ENCODE peak calls at places on chromosomes 16 and 17, in eight cellular contexts. One of them, this sample, is unnamed.
A peak's percentile ranks its signal among the peaks of the same experiment; 100 is the strongest.

GRCh38 chr17:68295086-68295485 is 3.8 kb downstream of the ARSG start:
- DNase-seq in fibroblast of lung: no peak
- DNase-seq in tibial artery: no peak
- DNase-seq in osteocyte: no peak
- DNase-seq in tibial nerve: no peak
- DNase-seq in B cell: no peak
- DNase-seq in stomach: no peak
- DNase-seq in HL-60: no peak
- DNase-seq in this sample: no peak

GRCh38 chr17:73785466-73785865 is 141.2 kb upstream of the SDK2 start:
- DNase-seq in fibroblast of lung: peak; percentile 22
- DNase-seq in tibial artery: no peak
- DNase-seq in osteocyte: no peak
- DNase-seq in tibial nerve: no peak
- DNase-seq in B cell: no peak
- DNase-seq in stomach: no peak
- DNase-seq in HL-60: no peak
- DNase-seq in this sample: no peak

GRCh38 chr16:68590201-68590994 is 51.3 kb downstream of the ZFP90 start:
- DNase-seq in fibroblast of lung: peak; percentile 46
- DNase-seq in tibial artery: no peak
- DNase-seq in osteocyte: peak; percentile 93
- DNase-seq in tibial nerve: no peak
- DNase-seq in B cell: peak; percentile 44
- DNase-seq in stomach: peak; percentile 74
- DNase-seq in HL-60: peak; percentile 81
- DNase-seq in this sample: peak; percentile 14

GRCh38 chr17:38982858-38983746 is 15.9 kb upstream of the FBXO47 start:
- DNase-seq in fibroblast of lung: peak; percentile 81
- DNase-seq in tibial artery: peak; percentile 53
- DNase-seq in osteocyte: no peak
- DNase-seq in tibial nerve: no peak
- DNase-seq in B cell: peak; percentile 56
- DNase-seq in stomach: peak; percentile 49
- DNase-seq in HL-60: peak; percentile 53
- DNase-seq in this sample: no peak

GRCh38 chr17:76026714-76027158 is 370 bp downstream of the EVPL start:
- DNase-seq in fibroblast of lung: no peak
- DNase-seq in tibial artery: no peak
- DNase-seq in osteocyte: no peak
- DNase-seq in tibial nerve: no peak
- DNase-seq in B cell: no peak
- DNase-seq in stomach: no peak
- DNase-seq in HL-60: no peak
- DNase-seq in this sample: no peak

GRCh38 chr17:40021471-40021961 is 6.3 kb downstream of the CSF3 start:
- DNase-seq in fibroblast of lung: peak; percentile 69
- DNase-seq in tibial artery: peak; percentile 46
- DNase-seq in osteocyte: no peak
- DNase-seq in tibial nerve: no peak
- DNase-seq in B cell: no peak
- DNase-seq in stomach: no peak
- DNase-seq in HL-60: no peak
- DNase-seq in this sample: peak; percentile 71

GRCh38 chr17:29590979-29591736 is 1.7 kb upstream of the GIT1 start:
- DNase-seq in fibroblast of lung: peak; percentile 63
- DNase-seq in tibial artery: peak; percentile 63
- DNase-seq in osteocyte: no peak
- DNase-seq in tibial nerve: no peak
- DNase-seq in B cell: no peak
- DNase-seq in stomach: no peak
- DNase-seq in HL-60: peak; percentile 18
- DNase-seq in this sample: peak; percentile 75

GRCh38 chr16:60741810-60742209 is 1294.4 kb downstream of the CDH8 start:
- DNase-seq in fibroblast of lung: no peak
- DNase-seq in tibial artery: no peak
- DNase-seq in osteocyte: no peak
- DNase-seq in tibial nerve: no peak
- DNase-seq in B cell: no peak
- DNase-seq in stomach: no peak
- DNase-seq in HL-60: no peak
- DNase-seq in this sample: no peak

GRCh38 chr16:70688266-70688742 is 2.5 kb upstream of the MTSS2 start:
- DNase-seq in fibroblast of lung: peak; percentile 87
- DNase-seq in tibial artery: peak; percentile 68
- DNase-seq in osteocyte: no peak
- DNase-seq in tibial nerve: peak; percentile 43
- DNase-seq in B cell: no peak
- DNase-seq in stomach: peak; percentile 57
- DNase-seq in HL-60: no peak
- DNase-seq in this sample: peak; percentile 73

GRCh38 chr16:48352648-48353347 is 32.4 kb downstream of the SIAH1 start:
- DNase-seq in fibroblast of lung: no peak
- DNase-seq in tibial artery: no peak
- DNase-seq in osteocyte: peak; percentile 42
- DNase-seq in tibial nerve: no peak
- DNase-seq in B cell: no peak
- DNase-seq in stomach: no peak
- DNase-seq in HL-60: no peak
- DNase-seq in this sample: no peak

GRCh38 chr17:78122221-78122990 is 6.1 kb downstream of the TMC6 start:
- DNase-seq in fibroblast of lung: no peak
- DNase-seq in tibial artery: no peak
- DNase-seq in osteocyte: no peak
- DNase-seq in tibial nerve: no peak
- DNase-seq in B cell: no peak
- DNase-seq in stomach: no peak
- DNase-seq in HL-60: no peak
- DNase-seq in this sample: no peak

GRCh38 chr16:11303405-11304138 is 22.4 kb upstream of the PRM1 start:
- DNase-seq in fibroblast of lung: no peak
- DNase-seq in tibial artery: no peak
- DNase-seq in osteocyte: no peak
- DNase-seq in tibial nerve: no peak
- DNase-seq in B cell: no peak
- DNase-seq in stomach: peak; percentile 85
- DNase-seq in HL-60: no peak
- DNase-seq in this sample: no peak

GRCh38 chr16:14109782-14110727 is 38.9 kb downstream of the MRTFB start:
- DNase-seq in fibroblast of lung: no peak
- DNase-seq in tibial artery: no peak
- DNase-seq in osteocyte: no peak
- DNase-seq in tibial nerve: no peak
- DNase-seq in B cell: no peak
- DNase-seq in stomach: no peak
- DNase-seq in HL-60: no peak
- DNase-seq in this sample: no peak

GRCh38 chr17:80844418-80844990 is 147.1 kb upstream of the CHMP6 start:
- DNase-seq in fibroblast of lung: no peak
- DNase-seq in tibial artery: peak; percentile 13
- DNase-seq in osteocyte: no peak
- DNase-seq in tibial nerve: no peak
- DNase-seq in B cell: no peak
- DNase-seq in stomach: no peak
- DNase-seq in HL-60: no peak
- DNase-seq in this sample: no peak

GRCh38 chr17:57088298-57088697 is 3.3 kb downstream of the AKAP1 start:
- DNase-seq in fibroblast of lung: no peak
- DNase-seq in tibial artery: no peak
- DNase-seq in osteocyte: no peak
- DNase-seq in tibial nerve: no peak
- DNase-seq in B cell: no peak
- DNase-seq in stomach: no peak
- DNase-seq in HL-60: no peak
- DNase-seq in this sample: no peak

GRCh38 chr16:30867747-30868146 is 26.1 kb downstream of the BCL7C start:
- DNase-seq in fibroblast of lung: peak; percentile 16
- DNase-seq in tibial artery: no peak
- DNase-seq in osteocyte: no peak
- DNase-seq in tibial nerve: no peak
- DNase-seq in B cell: no peak
- DNase-seq in stomach: no peak
- DNase-seq in HL-60: no peak
- DNase-seq in this sample: no peak
- TF ChIP-seq CTCF in fibroblast of lung: peak; percentile 32
- TF ChIP-seq CTCF in tibial artery: no peak
- TF ChIP-seq CTCF in osteocyte: peak; percentile 33
- TF ChIP-seq CTCF in tibial nerve: no peak
- TF ChIP-seq CTCF in B cell: no peak
- TF ChIP-seq CTCF in stomach: no peak
- TF ChIP-seq CTCF in HL-60: no peak
- TF ChIP-seq CTCF in this sample: no peak

GRCh38 chr16:715448-716249 is 731 bp downstream of the METRN start:
- DNase-seq in fibroblast of lung: peak; percentile 18
- DNase-seq in tibial artery: no peak
- DNase-seq in osteocyte: no peak
- DNase-seq in tibial nerve: no peak
- DNase-seq in B cell: no peak
- DNase-seq in stomach: no peak
- DNase-seq in HL-60: no peak
- DNase-seq in this sample: no peak
- TF ChIP-seq CTCF in fibroblast of lung: no peak
- TF ChIP-seq CTCF in tibial artery: no peak
- TF ChIP-seq CTCF in osteocyte: peak; percentile 38
- TF ChIP-seq CTCF in tibial nerve: no peak
- TF ChIP-seq CTCF in B cell: peak; percentile 12
- TF ChIP-seq CTCF in stomach: no peak
- TF ChIP-seq CTCF in HL-60: no peak
- TF ChIP-seq CTCF in this sample: no peak

GRCh38 chr17:8629371-8630226 is 926 bp downstream of the MYH10 start:
- DNase-seq in fibroblast of lung: peak; percentile 31
- DNase-seq in tibial artery: peak; percentile 49
- DNase-seq in osteocyte: no peak
- DNase-seq in tibial nerve: no peak
- DNase-seq in B cell: no peak
- DNase-seq in stomach: no peak
- DNase-seq in HL-60: no peak
- DNase-seq in this sample: peak; percentile 41

GRCh38 chr17:8631554-8631877 is 991 bp upstream of the MYH10 start:
- DNase-seq in fibroblast of lung: no peak
- DNase-seq in tibial artery: no peak
- DNase-seq in osteocyte: no peak
- DNase-seq in tibial nerve: no peak
- DNase-seq in B cell: no peak
- DNase-seq in stomach: no peak
- DNase-seq in HL-60: no peak
- DNase-seq in this sample: no peak

GRCh38 chr17:8630227-8630801 is at the start of gene MYH10:
- DNase-seq in fibroblast of lung: no peak
- DNase-seq in tibial artery: no peak
- DNase-seq in osteocyte: no peak
- DNase-seq in tibial nerve: no peak
- DNase-seq in B cell: no peak
- DNase-seq in stomach: no peak
- DNase-seq in HL-60: no peak
- DNase-seq in this sample: no peak

GRCh38 chr17:8632087-8632486 is 1.6 kb upstream of the MYH10 start:
- DNase-seq in fibroblast of lung: no peak
- DNase-seq in tibial artery: no peak
- DNase-seq in osteocyte: no peak
- DNase-seq in tibial nerve: no peak
- DNase-seq in B cell: no peak
- DNase-seq in stomach: no peak
- DNase-seq in HL-60: no peak
- DNase-seq in this sample: no peak

GRCh38 chr17:8630802-8631553 is 453 bp upstream of the MYH10 start:
- DNase-seq in fibroblast of lung: peak; percentile 99
- DNase-seq in tibial artery: peak; percentile 98
- DNase-seq in osteocyte: peak; percentile 99
- DNase-seq in tibial nerve: peak; percentile 92
- DNase-seq in B cell: peak; percentile 88
- DNase-seq in stomach: peak; percentile 98
- DNase-seq in HL-60: peak; percentile 85
- DNase-seq in this sample: peak; percentile 96
- TF ChIP-seq CTCF in fibroblast of lung: no peak
- TF ChIP-seq CTCF in tibial artery: peak; percentile 14
- TF ChIP-seq CTCF in osteocyte: peak; percentile 18
- TF ChIP-seq CTCF in tibial nerve: peak; percentile 27
- TF ChIP-seq CTCF in B cell: peak; percentile 16
- TF ChIP-seq CTCF in stomach: no peak
- TF ChIP-seq CTCF in HL-60: no peak
- TF ChIP-seq CTCF in this sample: no peak

GRCh38 chr17:51640108-51640622 is 379.8 kb downstream of the UTP18 start:
- DNase-seq in fibroblast of lung: no peak
- DNase-seq in tibial artery: no peak
- DNase-seq in osteocyte: no peak
- DNase-seq in tibial nerve: no peak
- DNase-seq in B cell: no peak
- DNase-seq in stomach: no peak
- DNase-seq in HL-60: no peak
- DNase-seq in this sample: no peak
- TF ChIP-seq CTCF in fibroblast of lung: no peak
- TF ChIP-seq CTCF in tibial artery: no peak
- TF ChIP-seq CTCF in osteocyte: peak; percentile 12
- TF ChIP-seq CTCF in tibial nerve: no peak
- TF ChIP-seq CTCF in B cell: no peak
- TF ChIP-seq CTCF in stomach: no peak
- TF ChIP-seq CTCF in HL-60: peak; percentile 5
- TF ChIP-seq CTCF in this sample: peak; percentile 48

This sample was measured in psoas muscle.